ENCODE peak calls at places on chromosomes 3 and 15, in five cellular contexts. Y is astrocyte, F is heart left ventricle, H is HCT116, O is tibial artery. G is an unnamed sample.

GRCh38 chr3:58462829-58463180 is 29.1 kb upstream of the KCTD6 start:
- DNase-seq in Y (no peak), H (no peak), O (no peak), F (no peak), G (no peak)

GRCh38 chr3:112017081-112017480 is 17.5 kb upstream of the TMPRSS7 start:
- DNase-seq in O (no peak), F (no peak), Y (no peak), H (no peak), G (no peak)

GRCh38 chr15:68230157-68231100 is 901 bp upstream of the CLN6 start:
- DNase-seq in F (no peak), Y (no peak), H (no peak), O (no peak), G (no peak)

GRCh38 chr3:158725348-158725966 is 6.8 kb downstream of the RARRES1 start:
- DNase-seq in Y (peak; percentile 100), O (peak; percentile 75), H (no peak), F (peak; percentile 27), G (peak; percentile 63)

GRCh38 chr15:77819841-77820728 is 187.4 kb upstream of the LINGO1 start:
- DNase-seq in Y (no peak), H (peak; percentile 38), F (peak; percentile 18), O (no peak), G (peak; percentile 39)

GRCh38 chr3:171790574-171790897 is 19.7 kb downstream of the PLD1 start:
- DNase-seq in H (no peak), F (no peak), O (no peak), Y (no peak), G (no peak)

GRCh38 chr3:14780927-14781507 is 37.7 kb upstream of the FGD5 start:
- DNase-seq in H (peak; percentile 74), Y (peak; percentile 6), O (no peak), F (peak; percentile 57), G (no peak)

GRCh38 chr3:59573911-59574310 is 524.1 kb upstream of the CFAP20DC start:
- DNase-seq in O (peak; percentile 40), Y (peak; percentile 82), F (no peak), H (no peak), G (peak; percentile 13)

GRCh38 chr15:98077186-98077585 is 116.7 kb downstream of the ARRDC4 start:
- DNase-seq in F (no peak), Y (no peak), H (no peak), O (no peak), G (peak; percentile 47)

GRCh38 chr3:159938712-159939111 is 49.9 kb upstream of the IL12A start:
- DNase-seq in Y (peak; percentile 31), F (no peak), O (no peak), H (no peak), G (no peak)

GRCh38 chr3:49161808-49162530 is 4.2 kb downstream of the CCDC71 start:
- DNase-seq in H (no peak), O (no peak), Y (no peak), F (no peak), G (no peak)

GRCh38 chr3:147356909-147357733 is 49.2 kb downstream of the ZIC4 start:
- DNase-seq in F (no peak), O (no peak), Y (no peak), H (no peak), G (no peak)

GRCh38 chr3:29972594-29972993 is 633.8 kb upstream of the TGFBR2 start:
- DNase-seq in Y (peak; percentile 87), H (no peak), O (no peak), F (no peak), G (no peak)

GRCh38 chr3:171896341-171896740 is 53.2 kb downstream of the TMEM212 start:
- DNase-seq in Y (no peak), F (no peak), O (no peak), H (no peak), G (no peak)

GRCh38 chr3:50616003-50616769 is 765 bp upstream of the MAPKAPK3 start:
- DNase-seq in O (peak; percentile 85), H (peak; percentile 82), F (peak; percentile 82), Y (peak; percentile 53), G (peak; percentile 79)

GRCh38 chr3:122350814-122351418 is 25.9 kb downstream of the CSTA start:
- DNase-seq in Y (peak; percentile 58), H (no peak), O (no peak), F (no peak), G (no peak)

GRCh38 chr15:33104276-33104675 is 90.2 kb downstream of the FMN1 start:
- DNase-seq in O (no peak), H (peak; percentile 19), F (no peak), Y (peak; percentile 81), G (no peak)

GRCh38 chr3:139199421-139200010 is 144.3 kb upstream of the MRPS22 start:
- DNase-seq in H (no peak), O (no peak), Y (no peak), F (no peak), G (no peak)

GRCh38 chr3:139197251-139197650 is 146.6 kb upstream of the MRPS22 start:
- DNase-seq in F (no peak), Y (no peak), H (no peak), O (no peak), G (no peak)

GRCh38 chr3:139198929-139199328 is 144.9 kb upstream of the MRPS22 start:
- DNase-seq in H (no peak), F (no peak), O (no peak), Y (no peak), G (peak; percentile 20)

GRCh38 chr3:139201446-139202225 is 142.2 kb upstream of the MRPS22 start:
- DNase-seq in F (no peak), H (no peak), O (no peak), Y (no peak), G (no peak)

GRCh38 chr3:139198186-139198585 is 145.6 kb upstream of the MRPS22 start:
- DNase-seq in F (no peak), O (no peak), Y (no peak), H (no peak), G (no peak)
- TF ChIP-seq CTCF in F (no peak), O (no peak), Y (no peak), H (no peak), G (no peak)

GRCh38 chr3:104536715-104537114 is 830.0 kb upstream of the ALCAM start:
- DNase-seq in Y (no peak), F (no peak), O (no peak), H (no peak), G (no peak)

GRCh38 chr3:104526901-104527401 is 839.8 kb upstream of the ALCAM start:
- DNase-seq in O (no peak), H (no peak), Y (no peak), F (no peak), G (no peak)

GRCh38 chr3:104530934-104531333 is 835.8 kb upstream of the ALCAM start:
- DNase-seq in F (no peak), Y (no peak), O (no peak), H (no peak), G (no peak)
- H3K27ac ChIP-seq in F (no peak overlapping the region), Y (no peak overlapping the region), O (no peak overlapping the region), H (no peak overlapping the region), G (no peak overlapping the region)

GRCh38 chr15:40807028-40807887 is at the start of the genes DNAJC17 and ZFYVE19:
- DNase-seq in O (peak; percentile 98), Y (peak; percentile 94), F (peak; percentile 98), H (peak; percentile 93), G (peak; percentile 94)
- TF ChIP-seq CTCF in O (no peak), Y (no peak), F (no peak), H (no peak), G (no peak)

GRCh38 chr3:186418601-186419238 is 56.7 kb upstream of the DGKG start:
- DNase-seq in O (no peak), F (no peak), Y (no peak), H (no peak), G (no peak)
- H3K27ac ChIP-seq in O (no peak overlapping the region), F (no peak overlapping the region), Y (no peak overlapping the region), H (no peak overlapping the region), G (peak overlapping the region; percentile 49)

GRCh38 chr3:190486201-190486865 is 27.6 kb upstream of the IL1RAP start:
- DNase-seq in O (no peak), F (no peak), H (no peak), Y (peak; percentile 66), G (peak; percentile 19)
- TF ChIP-seq CTCF in O (no peak), F (no peak), H (no peak), Y (no peak), G (no peak)

GRCh38 chr3:43043793-43044192 is 62.1 kb downstream of the POMGNT2 start:
- DNase-seq in H (no peak), F (no peak), Y (no peak), O (no peak), G (no peak)
- H3K27ac ChIP-seq in H (no peak overlapping the region), F (no peak overlapping the region), Y (no peak overlapping the region), O (no peak overlapping the region), G (no peak overlapping the region)

G was measured in RWPE1.